ENCODE peak calls at places on chromosomes 3 and 15, in six cellular contexts. D is effector CD4-positive, alpha-beta T cell; I is NCI-H748 treated with DMSO at 0.1 percent for 48 hours; O is T-helper 1 cell; G is thoracic aorta; C is HCEC 1CT. W is an unnamed sample.

GRCh38 chr3:155001289-155002007 is 78.7 kb upstream of the MME start:
- DNase-seq in D (no peak), C (no peak), O (no peak), G (no peak), I (no peak), W (no peak)

GRCh38 chr3:28118087-28118486 is 123.3 kb upstream of the CMC1 start:
- DNase-seq in C (no peak), D (no peak), I (no peak), O (no peak), G (no peak), W (no peak)

GRCh38 chr3:185828755-185829154 is 3.9 kb upstream of the IGF2BP2 start:
- DNase-seq in G (no peak), D (no peak), O (no peak), I (no peak), C (no peak), W (no peak)

GRCh38 chr3:18703798-18704197 is 278.7 kb upstream of the SATB1 start:
- DNase-seq in C (no peak), G (no peak), D (no peak), I (no peak), O (no peak), W (no peak)

GRCh38 chr3:143283432-143284128 is 164.0 kb downstream of the CHST2 start:
- DNase-seq in G (no peak), C (peak; percentile 41), O (no peak), D (no peak), I (no peak), W (no peak)

GRCh38 chr3:158313344-158313927 is 203.5 kb downstream of the RSRC1 start:
- DNase-seq in C (peak; percentile 34), O (no peak), D (no peak), G (no peak), I (peak; percentile 7), W (no peak)

GRCh38 chr3:17602126-17602525 is 140.3 kb downstream of the TBC1D5 start:
- DNase-seq in D (no peak), I (no peak), O (no peak), G (no peak), C (peak; percentile 14), W (no peak)

GRCh38 chr3:33377931-33378330 is 62.3 kb downstream of the UBP1 start:
- DNase-seq in D (no peak), G (no peak), C (peak; percentile 75), O (no peak), I (no peak), W (no peak)

GRCh38 chr15:83285979-83286553 is 1.6 kb upstream of the BNC1 start:
- DNase-seq in D (no peak), O (no peak), G (no peak), I (no peak), C (peak; percentile 93), W (no peak)

GRCh38 chr15:38843736-38844590 is 279.3 kb upstream of the RASGRP1 start:
- DNase-seq in I (no peak), D (no peak), O (no peak), G (no peak), C (peak; percentile 95), W (no peak)

GRCh38 chr3:128794788-128795649 is 69.0 kb downstream of the RAB7A start:
- DNase-seq in C (peak; percentile 62), O (peak; percentile 47), D (peak; percentile 54), G (no peak), I (peak; percentile 32), W (peak; percentile 44)

GRCh38 chr15:61057830-61058529 is 171.1 kb downstream of the RORA start:
- DNase-seq in C (no peak), G (no peak), O (no peak), I (no peak), D (no peak), W (no peak)

GRCh38 chr3:125431912-125432587 is 56.9 kb upstream of the ZNF148 start:
- DNase-seq in G (no peak), I (no peak), O (no peak), C (no peak), D (no peak), W (no peak)

GRCh38 chr3:37179144-37179967 is 5.0 kb upstream of the LRRFIP2 start:
- DNase-seq in I (no peak), G (no peak), D (no peak), O (no peak), C (no peak), W (no peak)

GRCh38 chr15:40091861-40092415 is 16.7 kb downstream of the BMF start:
- DNase-seq in D (no peak), C (no peak), I (no peak), G (no peak), O (no peak), W (no peak)

GRCh38 chr3:45689787-45690145 is 570 bp downstream of the SACM1L start:
- DNase-seq in G (no peak), C (peak; percentile 19), I (no peak), O (no peak), D (no peak), W (no peak)

GRCh38 chr3:149471991-149472390 is 2.5 kb upstream of the TM4SF4 start:
- DNase-seq in C (peak; percentile 54), O (no peak), G (no peak), D (no peak), I (no peak), W (no peak)

GRCh38 chr3:177135841-177136492 is 61.3 kb downstream of the TBL1XR1 start:
- DNase-seq in O (no peak), G (no peak), I (no peak), D (no peak), C (no peak), W (no peak)

W was measured in T-helper 9 cell.